ENCODE peak calls at places on chromosome 5, in four cellular contexts. F is HepG2, H is GM12878, Q is K562. P is an unnamed sample.

GRCh38 chr5:10600629-10601245 is 36.9 kb downstream of the ANKRD33B start:
- DNase-seq in F (no peak), Q (no peak), H (no peak), P (no peak)

GRCh38 chr5:66209794-66210193 is 65.7 kb downstream of the SREK1 start:
- DNase-seq in F (no peak), Q (no peak), H (no peak), P (no peak)

GRCh38 chr5:32298056-32298420 is 14.7 kb downstream of the MTMR12 start:
- DNase-seq in H (no peak), F (no peak), Q (no peak), P (no peak)

GRCh38 chr5:39892708-39893107 is 467.9 kb upstream of the DAB2 start:
- DNase-seq in Q (no peak), H (no peak), F (no peak), P (no peak)

GRCh38 chr5:39947657-39948056 is 522.9 kb upstream of the DAB2 start:
- DNase-seq in H (no peak), Q (no peak), F (no peak), P (no peak)

GRCh38 chr5:168198359-168198758 is 93.1 kb upstream of the WWC1 start:
- DNase-seq in F (no peak), Q (no peak), H (no peak), P (no peak)

GRCh38 chr5:98585661-98586310 is 187.7 kb upstream of the RGMB start:
- DNase-seq in Q (no peak), F (no peak), H (no peak), P (no peak)

GRCh38 chr5:66144799-66145390 is 795 bp downstream of the SREK1 start:
- DNase-seq in F (peak), Q (no peak), H (no peak), P (no peak)

GRCh38 chr5:77658662-77659061 is 20.1 kb upstream of the OTP start:
- DNase-seq in Q (no peak), F (no peak), H (no peak), P (no peak)

GRCh38 chr5:14593326-14594036 is 11.9 kb downstream of the OTULINL start:
- DNase-seq in F (no peak), Q (no peak), H (no peak), P (no peak)

GRCh38 chr5:124742521-124742920 is 3.9 kb downstream of the ZNF608 start:
- DNase-seq in F (no peak), Q (no peak), H (no peak), P (no peak)

GRCh38 chr5:71882826-71883744 is 164.0 kb downstream of the CARTPT start:
- DNase-seq in H (no peak), F (no peak), Q (no peak), P (no peak)

GRCh38 chr5:37437716-37438115 is 58.6 kb downstream of the WDR70 start:
- DNase-seq in F (no peak), H (no peak), Q (no peak), P (no peak)

GRCh38 chr5:34742112-34742511 is 86.0 kb downstream of the RAI14 start:
- DNase-seq in F (no peak), H (no peak), Q (no peak), P (no peak)

GRCh38 chr5:149221326-149221725 is 50.3 kb upstream of the AFAP1L1 start:
- DNase-seq in Q (no peak), H (no peak), F (peak), P (no peak)

GRCh38 chr5:160105686-160106085 is 13.6 kb downstream of the PWWP2A start:
- DNase-seq in H (peak), F (no peak), Q (no peak), P (no peak)

GRCh38 chr5:36027066-36027465 is 35.9 kb upstream of the UGT3A1 start:
- DNase-seq in Q (no peak), H (no peak), F (no peak), P (no peak)

GRCh38 chr5:178449163-178450060 is 140.8 kb downstream of the COL23A1 start:
- DNase-seq in F (no peak), Q (peak), H (no peak), P (no peak)

GRCh38 chr5:55934720-55935119 is 60.0 kb downstream of the IL6ST start:
- DNase-seq in Q (no peak), H (no peak), F (no peak), P (no peak)

GRCh38 chr5:66223637-66224036 is 79.5 kb downstream of the SREK1 start:
- DNase-seq in F (no peak), Q (peak), H (no peak), P (peak)

GRCh38 chr5:172283020-172283861 is at the start of gene UBTD2:
- DNase-seq in Q (peak), F (peak), H (no peak), P (peak)

GRCh38 chr5:2697041-2697440 is 54.4 kb downstream of the IRX2 start:
- DNase-seq in H (no peak), F (no peak), Q (no peak), P (no peak)

GRCh38 chr5:135251099-135251498 is 147.9 kb downstream of the MACROH2A1 start:
- DNase-seq in Q (no peak), F (no peak), H (no peak), P (no peak)

GRCh38 chr5:179258001-179258921 is 87.0 kb downstream of the ADAMTS2 start:
- DNase-seq in H (no peak), Q (no peak), F (no peak), P (no peak)

GRCh38 chr5:33297760-33298216 is 143.0 kb upstream of the TARS1 start:
- DNase-seq in H (no peak), F (no peak), Q (peak), P (peak)

GRCh38 chr5:158464383-158464782 is 605.4 kb upstream of the CLINT1 start:
- DNase-seq in F (no peak), Q (no peak), H (no peak), P (no peak)

GRCh38 chr5:169576181-169576598 is 7.4 kb upstream of the SPDL1 start:
- DNase-seq in Q (no peak), H (no peak), F (no peak), P (no peak)

GRCh38 chr5:112338681-112339337 is 80.3 kb downstream of the EPB41L4A start:
- DNase-seq in F (peak), H (no peak), Q (no peak), P (no peak)

GRCh38 chr5:74947961-74948613 is 81.9 kb upstream of the FAM169A start:
- DNase-seq in H (no peak), Q (no peak), F (no peak), P (no peak)

GRCh38 chr5:65742565-65743231 is 20.7 kb downstream of the NLN start:
- DNase-seq in F (peak), H (peak), Q (peak), P (no peak)

GRCh38 chr5:36842087-36842486 is 34.5 kb upstream of the NIPBL start:
- DNase-seq in F (no peak), Q (no peak), H (no peak), P (no peak)

GRCh38 chr5:126814721-126815404 is 37.9 kb downstream of the LMNB1 start:
- DNase-seq in Q (no peak), H (no peak), F (no peak), P (no peak)

GRCh38 chr5:154107729-154108128 is 69.0 kb downstream of the MFAP3 start:
- DNase-seq in F (no peak), Q (no peak), H (no peak), P (peak)
- TF ChIP-seq NR2C2 in F (no peak), Q (no peak), H (no peak), P (no peak)

DNA sequence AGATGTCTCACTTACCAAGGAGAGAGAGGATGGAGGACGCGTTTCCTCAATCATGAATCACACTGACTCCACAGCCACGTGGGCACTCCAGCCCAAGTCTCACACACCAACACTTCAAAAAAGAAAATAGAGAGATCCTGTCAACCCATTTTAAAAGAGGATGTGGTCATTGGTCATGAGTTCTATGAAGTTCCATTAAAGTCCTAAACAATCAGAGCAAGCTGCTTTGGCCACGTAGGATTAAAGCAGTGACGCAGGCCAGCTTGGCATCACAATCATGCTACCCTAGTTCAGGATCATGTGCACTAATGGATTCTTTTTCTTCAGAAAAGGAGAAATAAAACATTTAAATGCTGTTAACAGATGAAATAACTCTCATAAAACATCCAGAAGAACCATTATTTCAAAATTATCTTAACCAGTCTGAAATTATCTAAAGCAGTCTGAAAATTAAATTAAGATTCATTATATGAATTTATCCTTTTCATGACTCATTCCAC is 108.1 kb downstream of the SEMA5A start:
- DNase-seq in F (no peak), H (no peak), Q (no peak), P (no peak)
- TF ChIP-seq MAX in F (no peak), H (no peak), Q (no peak), P (no peak)

GRCh38 chr5:132782101-132782500 is 5.1 kb upstream of the SEPTIN8 start:
- DNase-seq in Q (no peak), H (no peak), F (no peak), P (no peak)

GRCh38 chr5:132787076-132787475 is 10.0 kb upstream of the SEPTIN8 start:
- DNase-seq in F (no peak), Q (no peak), H (no peak), P (no peak)

GRCh38 chr5:132785864-132786263 is 8.8 kb upstream of the SEPTIN8 start:
- DNase-seq in Q (no peak), H (no peak), F (no peak), P (no peak)

GRCh38 chr5:132788508-132788907 is 11.5 kb upstream of the SEPTIN8 start:
- DNase-seq in Q (no peak), F (no peak), H (no peak), P (no peak)

DNA sequence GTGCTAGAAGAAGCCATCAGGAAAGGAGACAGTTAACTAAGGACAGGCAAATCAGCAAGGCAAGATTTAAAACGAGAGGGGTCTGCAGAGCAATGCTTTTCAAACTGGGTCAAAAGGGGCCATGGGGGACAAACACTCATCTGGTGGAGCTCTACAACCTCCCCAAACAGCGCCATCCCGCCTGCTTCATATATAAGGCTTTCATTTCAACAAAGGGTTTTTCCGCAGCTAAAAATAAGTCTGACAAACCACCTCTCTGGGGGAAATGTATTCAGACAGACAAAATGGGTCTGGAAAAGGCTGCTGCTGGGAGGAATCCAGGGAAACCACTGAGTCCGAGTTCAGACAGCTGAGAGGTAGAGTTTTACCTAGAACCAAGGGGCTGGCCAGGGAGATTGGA is 8.3 kb upstream of the SEPTIN8 start:
- DNase-seq in H (no peak), F (no peak), Q (no peak), P (no peak)
- TF ChIP-seq NR2C2 in H (no peak), F (no peak), Q (no peak), P (no peak)

GRCh38 chr5:16143361-16144049 is 36.1 kb downstream of the MARCHF11 start:
- DNase-seq in Q (no peak), F (no peak), H (no peak), P (no peak)
- TF ChIP-seq MAX in Q (no peak), F (no peak), H (no peak), P (no peak)

GRCh38 chr5:143118222-143118621 is 285.3 kb downstream of the NR3C1 start:
- DNase-seq in Q (no peak), H (no peak), F (no peak), P (no peak)
- TF ChIP-seq NR2C2 in Q (no peak), H (no peak), F (no peak), P (no peak)

P was measured in WTC11.